ENCODE peak calls at places on chromosomes 7 and 10, in six cellular contexts. F, V, H, B, O and E are unnamed samples. For H3K9me3, the result is how much of the 10 kb centered on the place peaks cover.

GRCh38 chr10:22443200-22443881 is 98.0 kb downstream of the SPAG6 start:
- DNase-seq in F (no peak), V (no peak), H (no peak), B (no peak), O (no peak), E (no peak)

GRCh38 chr10:17989908-17990767 is 38.4 kb downstream of the SLC39A12 start:
- DNase-seq in F (no peak), V (no peak), H (no peak), B (no peak), O (no peak), E (no peak)

GRCh38 chr7:253491-254336 is 36.3 kb upstream of the FOXL3 start:
- DNase-seq in F (no peak), V (no peak), H (no peak), B (no peak), O (no peak), E (peak)

GRCh38 chr10:51602326-51602725 is 97.1 kb downstream of the CSTF2T start:
- DNase-seq in F (no peak), V (no peak), H (no peak), B (no peak), O (no peak), E (no peak)

GRCh38 chr10:8927705-8928104 is 873.2 kb downstream of the GATA3 start:
- DNase-seq in F (no peak), V (no peak), H (no peak), B (no peak), O (no peak), E (no peak)

GRCh38 chr10:32104622-32105509 is 48.6 kb upstream of the KIF5B start:
- DNase-seq in F (no peak), V (no peak), H (no peak), B (no peak), O (no peak), E (no peak)

GRCh38 chr10:50347394-50347802 is 96.1 kb upstream of the ASAH2 start:
- DNase-seq in F (no peak), V (no peak), H (no peak), B (no peak), O (no peak), E (no peak)

GRCh38 chr10:79923669-79924068 is 25.2 kb downstream of the SFTPD start:
- DNase-seq in F (no peak), V (no peak), H (no peak), B (no peak), O (no peak), E (no peak)

GRCh38 chr10:121310151-121310711 is 288.0 kb downstream of the FGFR2 start:
- DNase-seq in F (no peak), V (peak), H (no peak), B (peak), O (no peak), E (no peak)

GRCh38 chr7:22333680-22334141 is 23.2 kb downstream of the RAPGEF5 start:
- DNase-seq in F (no peak), V (no peak), H (no peak), B (no peak), O (peak), E (peak)

GRCh38 chr7:100879685-100880261 is 4.9 kb downstream of the SRRT start:
- DNase-seq in F (no peak), V (peak), H (no peak), B (no peak), O (no peak), E (no peak)

GRCh38 chr7:140031364-140031763 is 31.4 kb downstream of the PARP12 start:
- DNase-seq in F (no peak), V (no peak), H (no peak), B (no peak), O (no peak), E (no peak)

GRCh38 chr7:55021053-55021452 is 2.2 kb downstream of the EGFR start:
- DNase-seq in F (no peak), V (no peak), H (no peak), B (no peak), O (no peak), E (no peak)

GRCh38 chr7:124780608-124781007 is 15.0 kb upstream of the GPR37 start:
- DNase-seq in F (no peak), V (no peak), H (no peak), B (no peak), O (no peak), E (no peak)

GRCh38 chr7:108059526-108059925 is 56.6 kb upstream of the LAMB1 start:
- DNase-seq in F (no peak), V (no peak), H (no peak), B (no peak), O (no peak), E (no peak)

GRCh38 chr7:99407849-99408346 is 499 bp downstream of the PDAP1 start:
- DNase-seq in F (peak), V (peak), H (no peak), B (no peak), O (peak), E (peak)

GRCh38 chr7:117674617-117675016 is 194.8 kb downstream of the CFTR start:
- DNase-seq in F (no peak), V (no peak), H (no peak), B (no peak), O (no peak), E (no peak)

GRCh38 chr7:41628926-41629325 is 74.0 kb downstream of the INHBA start:
- DNase-seq in F (no peak), V (no peak), H (no peak), B (no peak), O (no peak), E (no peak)

GRCh38 chr7:51350195-51350896 is 33.7 kb upstream of the COBL start:
- DNase-seq in F (no peak), V (no peak), H (no peak), B (no peak), O (no peak), E (no peak)

GRCh38 chr7:88331322-88331721 is 24.6 kb upstream of the STEAP4 start:
- DNase-seq in F (no peak), V (no peak), H (no peak), B (no peak), O (no peak), E (no peak)

GRCh38 chr10:74502963-74503608 is 323.3 kb upstream of the KAT6B start:
- DNase-seq in F (no peak), V (no peak), H (no peak), B (no peak), O (no peak), E (no peak)

GRCh38 chr7:8226526-8226925 is 35.4 kb downstream of the ICA1 start:
- DNase-seq in F (no peak), V (no peak), H (no peak), B (no peak), O (no peak), E (no peak)

GRCh38 chr10:91976324-91977051 is 52.9 kb downstream of the BTAF1 start:
- DNase-seq in F (no peak), V (no peak), H (no peak), B (no peak), O (no peak), E (no peak)

GRCh38 chr7:158824028-158824427 is 5.3 kb downstream of the ESYT2 start:
- DNase-seq in F (no peak), V (no peak), H (peak), B (no peak), O (no peak), E (no peak)

GRCh38 chr7:128902761-128903585 is 7.5 kb downstream of the KCP start:
- DNase-seq in F (peak), V (no peak), H (no peak), B (no peak), O (peak), E (no peak)

DNA sequence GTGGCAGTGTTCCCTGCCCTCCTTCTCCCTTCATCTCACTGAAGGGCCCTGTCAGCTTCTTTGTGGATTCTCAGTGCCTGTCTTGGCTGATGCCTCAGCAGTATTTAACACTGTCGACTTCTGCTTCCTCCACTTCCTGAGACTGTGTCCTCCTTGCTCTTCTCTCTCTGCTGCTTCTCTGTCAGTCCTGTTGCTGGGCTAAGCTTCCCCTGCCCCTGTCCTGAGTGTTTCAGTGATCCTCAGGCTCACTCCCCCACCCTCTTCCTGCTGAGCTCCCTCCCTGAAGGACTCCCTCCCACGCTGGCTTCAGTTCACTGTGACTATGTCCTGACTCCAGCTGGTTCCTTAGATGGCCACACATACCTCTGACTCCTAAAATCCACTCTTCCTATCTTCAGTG is 64.9 kb downstream of the CREM start:
- DNase-seq in F (peak), V (no peak), H (no peak), B (no peak), O (no peak), E (no peak)
- H3K27ac ChIP-seq in F (no peak), V (no peak), H (no peak), B (no peak), O (no peak), E (no peak)

DNA sequence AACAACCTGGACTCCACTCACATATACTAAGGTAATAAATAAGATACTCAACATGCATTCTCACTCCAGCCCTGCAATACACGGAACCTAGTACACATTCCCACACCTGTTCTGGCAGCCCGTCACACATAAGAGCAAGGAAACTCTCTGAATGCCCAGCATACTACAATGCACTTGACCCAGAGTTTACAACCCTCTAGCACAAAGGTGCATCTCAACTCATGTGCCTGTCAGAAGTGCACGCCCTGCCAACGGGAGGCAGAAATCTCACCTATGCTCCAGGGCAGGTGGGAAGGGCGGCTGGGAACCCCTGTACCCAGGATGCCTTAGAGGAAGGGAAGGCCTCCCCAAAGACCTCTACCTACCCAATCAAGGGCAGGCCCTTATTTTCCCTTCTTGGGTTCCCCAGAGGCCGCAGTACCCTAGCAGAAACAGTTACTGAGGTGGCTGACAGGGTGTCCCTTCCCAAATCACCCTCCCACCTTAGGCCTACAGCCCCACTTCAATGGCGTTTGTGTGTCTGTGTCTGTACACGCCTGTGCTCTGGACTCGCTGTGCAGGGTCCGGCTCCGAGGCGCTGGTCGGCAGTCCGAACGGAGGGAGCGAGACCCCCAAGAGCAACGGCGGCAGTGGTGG is 2.0 kb downstream of the EVX1 start:
- DNase-seq in F (no peak), V (no peak), H (no peak), B (no peak), O (no peak), E (no peak)
- H3K4me3 ChIP-seq in F (no peak), V (no peak), H (no peak), B (no peak), O (no peak), E (no peak)

GRCh38 chr7:64320547-64321495 is 7.1 kb downstream of the ZNF736 start:
- DNase-seq in F (no peak), V (no peak), H (no peak), B (no peak), O (no peak), E (no peak)
- H3K9me3 ChIP-seq in F (under half), V (half or more), H (under half), B (under half), O (under half), E (under half)

GRCh38 chr7:106068986-106069385 is 43.1 kb downstream of the SYPL1 start:
- DNase-seq in F (no peak), V (no peak), H (no peak), B (no peak), O (no peak), E (no peak)
- H3K27ac ChIP-seq in F (no peak), V (no peak), H (no peak), B (no peak), O (no peak), E (no peak)

GRCh38 chr7:16754869-16755317 is 1.3 kb downstream of the TSPAN13 start:
- DNase-seq in F (no peak), V (no peak), H (no peak), B (no peak), O (no peak), E (no peak)
- H3K4me3 ChIP-seq in F (peak), V (peak), H (no peak), B (no peak), O (peak), E (no peak)

GRCh38 chr10:10330481-10330880 is 687.2 kb upstream of the CELF2 start:
- DNase-seq in F (no peak), V (no peak), H (no peak), B (no peak), O (no peak), E (no peak)

GRCh38 chr10:10327934-10328333 is 689.7 kb upstream of the CELF2 start:
- DNase-seq in F (no peak), V (no peak), H (no peak), B (no peak), O (no peak), E (no peak)

GRCh38 chr10:10333622-10334021 is 684.0 kb upstream of the CELF2 start:
- DNase-seq in F (no peak), V (no peak), H (no peak), B (no peak), O (no peak), E (no peak)

DNA sequence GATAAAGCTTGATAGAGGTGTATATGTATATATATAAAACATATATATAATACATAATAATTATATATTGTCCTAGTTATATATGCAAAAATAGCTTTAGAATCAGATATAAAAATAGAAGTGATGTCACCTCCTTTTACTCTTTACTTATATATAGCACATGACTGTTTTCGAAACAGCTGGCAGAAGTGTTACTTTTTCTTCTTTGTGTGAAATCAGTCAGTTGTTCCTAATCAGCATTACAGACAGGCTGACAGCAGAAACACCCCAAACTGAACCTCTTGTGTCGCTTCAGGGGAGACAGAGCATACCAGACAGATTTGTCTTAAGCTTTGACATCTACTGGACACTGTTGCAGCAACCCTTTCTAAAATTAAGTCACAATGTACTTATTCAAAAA is 684.9 kb upstream of the CELF2 start:
- DNase-seq in F (no peak), V (peak), H (no peak), B (no peak), O (no peak), E (no peak)
- H3K9me3 ChIP-seq in F (under half), V (under half), H (under half), B (under half), O (under half), E (under half)

DNA sequence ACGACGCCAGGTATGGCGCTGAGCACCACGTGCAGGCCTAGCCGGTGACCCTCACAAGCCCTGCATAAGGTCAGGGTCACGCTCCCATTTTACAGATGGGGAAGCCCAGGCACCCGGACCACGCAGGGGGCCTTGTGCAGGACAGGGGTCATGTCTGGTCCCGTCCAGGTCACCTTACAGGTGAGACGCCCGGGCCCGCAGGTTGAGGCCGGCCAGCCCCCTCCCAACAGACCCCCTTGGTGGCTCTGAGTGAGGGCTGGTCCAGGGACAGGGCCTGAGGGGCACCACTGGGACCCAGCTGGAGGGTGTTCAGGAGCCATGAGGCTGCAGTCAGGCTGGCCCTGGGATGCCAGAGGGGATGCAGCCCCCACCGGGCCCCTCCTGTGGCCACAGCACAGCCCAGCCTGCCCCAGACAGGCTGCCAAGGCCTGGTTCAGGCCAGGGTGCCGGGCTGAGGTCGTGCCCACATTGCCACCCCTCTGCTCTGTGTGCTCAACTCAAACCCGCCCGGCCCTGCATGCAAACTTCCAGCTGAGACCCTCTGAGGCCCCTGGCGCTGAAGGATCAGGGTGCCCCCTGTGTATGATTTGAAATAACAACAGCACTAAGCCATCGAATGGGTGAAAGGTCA is 69.0 kb downstream of the PWWP2B start:
- DNase-seq in F (no peak), V (no peak), H (no peak), B (no peak), O (peak), E (no peak)
- H3K27ac ChIP-seq in F (peak), V (no peak), H (no peak), B (no peak), O (peak), E (peak)

DNA sequence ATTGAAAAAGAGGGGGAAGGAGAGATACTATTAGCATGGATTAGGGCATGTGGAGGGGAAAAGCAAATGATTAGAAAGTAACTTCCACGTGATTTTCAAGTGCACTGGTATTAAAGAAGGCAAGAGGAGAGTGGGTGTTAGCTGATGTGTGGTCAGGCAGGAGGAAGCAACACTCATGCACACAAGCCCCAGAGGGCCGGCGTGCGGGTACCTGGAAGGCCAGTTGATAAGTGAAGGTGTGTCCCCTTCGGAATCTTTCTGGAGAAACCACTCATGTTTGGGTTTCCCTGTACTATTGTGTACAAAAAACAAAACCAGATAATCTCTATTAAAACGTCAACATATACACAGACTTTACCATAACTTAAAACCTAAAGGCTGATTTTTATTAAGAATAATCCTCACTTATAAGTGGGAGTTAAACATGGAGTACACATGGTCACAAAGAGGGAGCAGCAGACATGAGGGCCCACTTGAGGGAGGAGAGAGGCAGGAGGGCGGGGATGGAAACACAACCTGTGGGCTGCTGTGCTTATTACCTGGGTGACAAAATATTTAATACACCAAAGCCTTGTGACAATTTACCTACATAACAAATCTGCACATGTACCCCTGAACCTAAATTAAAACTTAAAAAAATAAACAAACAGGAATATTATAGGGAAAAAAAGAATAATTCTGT is 98.9 kb downstream of the SVIL start:
- DNase-seq in F (no peak), V (no peak), H (no peak), B (no peak), O (no peak), E (no peak)
- H3K4me3 ChIP-seq in F (peak), V (no peak), H (no peak), B (no peak), O (no peak), E (no peak)

DNA sequence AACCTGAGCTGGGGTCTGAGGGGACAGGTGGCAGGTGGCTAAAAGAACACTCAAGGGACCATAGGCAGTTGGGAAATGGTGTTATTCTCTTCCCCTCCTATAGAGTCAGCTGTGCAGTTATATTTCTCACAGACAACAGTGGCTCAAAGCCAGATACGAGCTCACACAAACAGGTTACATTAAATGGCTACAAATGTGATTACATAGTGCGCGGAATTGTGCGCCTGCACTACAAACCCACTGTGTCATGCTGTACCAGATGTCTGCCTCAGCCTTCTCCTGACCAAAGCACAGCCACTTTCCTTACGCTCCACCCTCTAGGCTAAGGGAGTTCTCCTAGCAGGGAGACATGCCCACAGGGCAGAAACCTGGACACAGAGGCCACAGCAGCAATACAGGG is 387.2 kb downstream of the CNTNAP2 start:
- DNase-seq in F (no peak), V (no peak), H (no peak), B (no peak), O (no peak), E (no peak)
- H3K9me3 ChIP-seq in F (under half), V (under half), H (under half), B (under half), O (under half), E (under half)

GRCh38 chr7:20417260-20417659 is 86.6 kb downstream of the ITGB8 start:
- DNase-seq in F (no peak), V (no peak), H (no peak), B (no peak), O (no peak), E (no peak)
- H3K27ac ChIP-seq in F (no peak), V (no peak), H (no peak), B (no peak), O (no peak), E (no peak)